ENCODE peak calls at places on chromosomes 7 and 10, in five cellular contexts. One of them, this sample, is unnamed.

GRCh38 chr10:86315543-86315942 is 51.1 kb downstream of the GRID1 start:
- DNase-seq in psoas muscle: no peak
- DNase-seq in epithelial cell of prostate: no peak
- DNase-seq in amniotic stem cell: no peak
- DNase-seq in lower leg skin: no peak
- DNase-seq in this sample: no peak

GRCh38 chr7:104271948-104272347 is 56.5 kb upstream of the LHFPL3 start:
- DNase-seq in psoas muscle: no peak
- DNase-seq in epithelial cell of prostate: no peak
- DNase-seq in lower leg skin: no peak
- DNase-seq in amniotic stem cell: no peak
- DNase-seq in this sample: no peak

GRCh38 chr10:118698421-118698820 is 56.3 kb downstream of the CACUL1 start:
- DNase-seq in amniotic stem cell: no peak
- DNase-seq in psoas muscle: no peak
- DNase-seq in epithelial cell of prostate: no peak
- DNase-seq in lower leg skin: peak
- DNase-seq in this sample: no peak

GRCh38 chr7:24137338-24137737 is 146.7 kb upstream of the NPY start:
- DNase-seq in amniotic stem cell: no peak
- DNase-seq in epithelial cell of prostate: no peak
- DNase-seq in psoas muscle: no peak
- DNase-seq in lower leg skin: no peak
- DNase-seq in this sample: no peak

GRCh38 chr10:70222340-70222794 is 10.9 kb downstream of the PPA1 start:
- DNase-seq in psoas muscle: no peak
- DNase-seq in amniotic stem cell: no peak
- DNase-seq in lower leg skin: no peak
- DNase-seq in epithelial cell of prostate: peak
- DNase-seq in this sample: no peak

GRCh38 chr10:47440207-47440606 is 43.7 kb downstream of the ANXA8 start:
- DNase-seq in lower leg skin: no peak
- DNase-seq in amniotic stem cell: no peak
- DNase-seq in psoas muscle: no peak
- DNase-seq in epithelial cell of prostate: no peak
- DNase-seq in this sample: no peak

GRCh38 chr10:102243304-102243703 is 2.0 kb upstream of the PITX3 start:
- DNase-seq in amniotic stem cell: no peak
- DNase-seq in epithelial cell of prostate: no peak
- DNase-seq in lower leg skin: no peak
- DNase-seq in psoas muscle: no peak
- DNase-seq in this sample: no peak

GRCh38 chr10:82378146-82378545 is 503.2 kb downstream of the NRG3 start:
- DNase-seq in lower leg skin: no peak
- DNase-seq in psoas muscle: no peak
- DNase-seq in epithelial cell of prostate: no peak
- DNase-seq in amniotic stem cell: no peak
- DNase-seq in this sample: peak

GRCh38 chr7:92698237-92698841 is 108.1 kb upstream of the FAM133B start:
- DNase-seq in lower leg skin: no peak
- DNase-seq in psoas muscle: no peak
- DNase-seq in amniotic stem cell: peak
- DNase-seq in epithelial cell of prostate: no peak
- DNase-seq in this sample: no peak

GRCh38 chr10:106424981-106425380 is 739.5 kb downstream of the SORCS1 start:
- DNase-seq in psoas muscle: no peak
- DNase-seq in lower leg skin: no peak
- DNase-seq in epithelial cell of prostate: no peak
- DNase-seq in amniotic stem cell: peak
- DNase-seq in this sample: no peak

GRCh38 chr10:110865184-110865803 is 6.4 kb upstream of the PDCD4 start:
- DNase-seq in psoas muscle: no peak
- DNase-seq in amniotic stem cell: peak
- DNase-seq in epithelial cell of prostate: no peak
- DNase-seq in lower leg skin: peak
- DNase-seq in this sample: no peak

GRCh38 chr7:78039791-78040776 is 241.5 kb downstream of the PHTF2 start:
- DNase-seq in epithelial cell of prostate: no peak
- DNase-seq in psoas muscle: peak
- DNase-seq in amniotic stem cell: no peak
- DNase-seq in lower leg skin: no peak
- DNase-seq in this sample: no peak

GRCh38 chr10:35934637-35934995 is 292.5 kb upstream of the FZD8 start:
- DNase-seq in amniotic stem cell: no peak
- DNase-seq in lower leg skin: no peak
- DNase-seq in psoas muscle: no peak
- DNase-seq in epithelial cell of prostate: no peak
- DNase-seq in this sample: no peak

GRCh38 chr7:113013761-113014449 is 72.7 kb downstream of the GPR85 start:
- DNase-seq in epithelial cell of prostate: peak
- DNase-seq in lower leg skin: no peak
- DNase-seq in amniotic stem cell: no peak
- DNase-seq in psoas muscle: no peak
- DNase-seq in this sample: no peak

GRCh38 chr7:88664630-88665233 is 94.8 kb upstream of the ZNF804B start:
- DNase-seq in epithelial cell of prostate: peak
- DNase-seq in psoas muscle: no peak
- DNase-seq in lower leg skin: no peak
- DNase-seq in amniotic stem cell: no peak
- DNase-seq in this sample: no peak

GRCh38 chr7:93949468-93949867 is 27.9 kb downstream of the GNG11 start:
- DNase-seq in amniotic stem cell: peak
- DNase-seq in lower leg skin: no peak
- DNase-seq in psoas muscle: no peak
- DNase-seq in epithelial cell of prostate: no peak
- DNase-seq in this sample: no peak

GRCh38 chr7:123155571-123155970 is 44.2 kb downstream of the SLC13A1 start:
- DNase-seq in epithelial cell of prostate: no peak
- DNase-seq in psoas muscle: no peak
- DNase-seq in lower leg skin: no peak
- DNase-seq in amniotic stem cell: no peak
- DNase-seq in this sample: no peak

GRCh38 chr7:102933763-102934162 is 21.0 kb downstream of the LRRC17 start:
- DNase-seq in epithelial cell of prostate: peak
- DNase-seq in psoas muscle: no peak
- DNase-seq in lower leg skin: peak
- DNase-seq in amniotic stem cell: peak
- DNase-seq in this sample: peak

GRCh38 chr7:101722247-101722646 is 93.2 kb upstream of the MYL10 start:
- DNase-seq in psoas muscle: no peak
- DNase-seq in amniotic stem cell: no peak
- DNase-seq in epithelial cell of prostate: no peak
- DNase-seq in lower leg skin: no peak
- DNase-seq in this sample: no peak

GRCh38 chr7:64878684-64879083 is 24.4 kb upstream of the ZNF273 start:
- DNase-seq in epithelial cell of prostate: no peak
- DNase-seq in lower leg skin: peak
- DNase-seq in psoas muscle: no peak
- DNase-seq in amniotic stem cell: no peak
- DNase-seq in this sample: peak

GRCh38 chr10:42150428-42151061 is 487.8 kb downstream of the ZNF33B start:
- DNase-seq in psoas muscle: no peak
- DNase-seq in lower leg skin: no peak
- DNase-seq in epithelial cell of prostate: no peak
- DNase-seq in amniotic stem cell: no peak
- DNase-seq in this sample: no peak

GRCh38 chr7:131720703-131721102 is 164.3 kb upstream of the PODXL start:
- DNase-seq in psoas muscle: no peak
- DNase-seq in epithelial cell of prostate: no peak
- DNase-seq in lower leg skin: no peak
- DNase-seq in amniotic stem cell: no peak
- DNase-seq in this sample: no peak

GRCh38 chr10:28924585-28925153 is 247.3 kb downstream of the BAMBI start:
- DNase-seq in epithelial cell of prostate: no peak
- DNase-seq in psoas muscle: no peak
- DNase-seq in amniotic stem cell: no peak
- DNase-seq in lower leg skin: no peak
- DNase-seq in this sample: no peak

GRCh38 chr7:116354546-116355422 is 144.4 kb downstream of the TES start:
- DNase-seq in psoas muscle: peak
- DNase-seq in lower leg skin: peak
- DNase-seq in epithelial cell of prostate: peak
- DNase-seq in amniotic stem cell: peak
- DNase-seq in this sample: peak

GRCh38 chr10:14489522-14490177 is 158.9 kb upstream of the FRMD4A start:
- DNase-seq in lower leg skin: no peak
- DNase-seq in amniotic stem cell: no peak
- DNase-seq in psoas muscle: no peak
- DNase-seq in epithelial cell of prostate: no peak
- DNase-seq in this sample: no peak

GRCh38 chr10:43679509-43679908 is 30.8 kb upstream of the ZNF32 start:
- DNase-seq in lower leg skin: peak
- DNase-seq in amniotic stem cell: no peak
- DNase-seq in psoas muscle: peak
- DNase-seq in epithelial cell of prostate: no peak
- DNase-seq in this sample: peak

GRCh38 chr7:115941703-115942268 is 88.8 kb downstream of the TFEC start:
- DNase-seq in lower leg skin: no peak
- DNase-seq in psoas muscle: no peak
- DNase-seq in amniotic stem cell: no peak
- DNase-seq in epithelial cell of prostate: no peak
- DNase-seq in this sample: no peak

GRCh38 chr10:63429280-63429679 is 36.5 kb downstream of the JMJD1C start:
- DNase-seq in psoas muscle: no peak
- DNase-seq in epithelial cell of prostate: no peak
- DNase-seq in amniotic stem cell: no peak
- DNase-seq in lower leg skin: no peak
- DNase-seq in this sample: no peak

GRCh38 chr10:83373659-83374058 is 765.6 kb upstream of the GHITM start:
- DNase-seq in amniotic stem cell: no peak
- DNase-seq in lower leg skin: no peak
- DNase-seq in epithelial cell of prostate: peak
- DNase-seq in psoas muscle: no peak
- DNase-seq in this sample: no peak

GRCh38 chr10:79488303-79488702 is 24.0 kb upstream of the EIF5AL1 start:
- DNase-seq in amniotic stem cell: peak
- DNase-seq in epithelial cell of prostate: no peak
- DNase-seq in lower leg skin: peak
- DNase-seq in psoas muscle: peak
- DNase-seq in this sample: peak

GRCh38 chr7:114989531-114989930 is 67.6 kb downstream of the MDFIC start:
- DNase-seq in amniotic stem cell: no peak
- DNase-seq in psoas muscle: no peak
- DNase-seq in epithelial cell of prostate: no peak
- DNase-seq in lower leg skin: no peak
- DNase-seq in this sample: no peak

GRCh38 chr7:143372070-143372469 is 9.1 kb upstream of the ZYX start:
- DNase-seq in amniotic stem cell: no peak
- DNase-seq in epithelial cell of prostate: no peak
- DNase-seq in lower leg skin: peak
- DNase-seq in psoas muscle: peak
- DNase-seq in this sample: no peak

GRCh38 chr10:116974442-116975005 is 30.5 kb downstream of the SHTN1 start:
- DNase-seq in lower leg skin: no peak
- DNase-seq in psoas muscle: no peak
- DNase-seq in amniotic stem cell: peak
- DNase-seq in epithelial cell of prostate: peak
- DNase-seq in this sample: no peak

GRCh38 chr7:115099906-115100305 is 178.0 kb downstream of the MDFIC start:
- DNase-seq in epithelial cell of prostate: peak
- DNase-seq in lower leg skin: no peak
- DNase-seq in amniotic stem cell: peak
- DNase-seq in psoas muscle: no peak
- DNase-seq in this sample: no peak

GRCh38 chr10:68208424-68209042 is 23.4 kb downstream of the ATOH7 start:
- DNase-seq in epithelial cell of prostate: peak
- DNase-seq in amniotic stem cell: no peak
- DNase-seq in psoas muscle: no peak
- DNase-seq in lower leg skin: no peak
- DNase-seq in this sample: no peak